ENCODE peak calls at places on chromosomes 16 and 17, in six cellular contexts. Y is activated CD8-positive, alpha-beta T cell treated with anti-CD3 and anti-CD28 coated beads, Interleukin-2, amount 10 ng/mL, durations not matched to agents 7 days and 5 days; Z is activated CD4-positive, alpha-beta T cell treated with anti-CD3 and anti-CD28 coated beads for 36 hours; U is sciatic nerve; V is Right ventricle myocardium superior; Q is activated CD8-positive, alpha-beta memory T cell treated with anti-CD3 and anti-CD28 coated beads, Interleukin-2, amount 10 ng/mL, durations not matched to agents 7 days and 5 days. E is an unnamed sample.

GRCh38 chr17:50170662-50171370 is 5.0 kb downstream of the SGCA start:
- ATAC-seq in Y (peak), Z (peak), U (no peak), V (peak), Q (peak), E (no peak)

GRCh38 chr16:68335175-68335574 is 24.4 kb downstream of the PRMT7 start:
- ATAC-seq in Y (no peak), Z (no peak), U (peak), V (no peak), Q (no peak), E (peak)

GRCh38 chr16:12436201-12436657 is 367.5 kb downstream of the CPPED1 start:
- ATAC-seq in Y (no peak), Z (no peak), U (no peak), V (no peak), Q (no peak), E (no peak)

GRCh38 chr17:56167491-56167890 is 14.2 kb downstream of the ANKFN1 start:
- ATAC-seq in Y (no peak), Z (no peak), U (no peak), V (no peak), Q (no peak), E (no peak)

GRCh38 chr17:773467-774319 is 8.4 kb downstream of the GLOD4 start:
- ATAC-seq in Y (no peak), Z (peak), U (no peak), V (no peak), Q (no peak), E (no peak)

GRCh38 chr16:1435921-1436697 is 5.2 kb downstream of the PERCC1 start:
- ATAC-seq in Y (no peak), Z (no peak), U (no peak), V (no peak), Q (no peak), E (no peak)

GRCh38 chr17:56909742-56910508 is 3.9 kb downstream of the TRIM25 start:
- ATAC-seq in Y (no peak), Z (no peak), U (peak), V (no peak), Q (no peak), E (peak)

GRCh38 chr17:73386561-73386960 is 74.8 kb upstream of the CDC42EP4 start:
- ATAC-seq in Y (no peak), Z (no peak), U (no peak), V (no peak), Q (no peak), E (no peak)

GRCh38 chr17:39679521-39680192 is 8.2 kb downstream of the PGAP3 start:
- ATAC-seq in Y (peak), Z (peak), U (no peak), V (peak), Q (peak), E (no peak)

GRCh38 chr16:70675851-70676513 is 9.9 kb downstream of the MTSS2 start:
- ATAC-seq in Y (no peak), Z (no peak), U (peak), V (peak), Q (no peak), E (no peak)

GRCh38 chr16:296806-297510 is 14.0 kb downstream of the PDIA2 start:
- ATAC-seq in Y (no peak), Z (no peak), U (peak), V (no peak), Q (no peak), E (no peak)

GRCh38 chr17:66348605-66349165 is 46.3 kb downstream of the PRKCA start:
- ATAC-seq in Y (no peak), Z (peak), U (no peak), V (peak), Q (peak), E (peak)

GRCh38 chr17:35875439-35876139 is 4.6 kb downstream of the CCL5 start:
- ATAC-seq in Y (no peak), Z (no peak), U (no peak), V (no peak), Q (peak), E (no peak)

GRCh38 chr17:51152766-51153209 is 571 bp upstream of the NME1 start:
- ATAC-seq in Y (no peak), Z (no peak), U (peak), V (peak), Q (no peak), E (peak)

GRCh38 chr16:12536412-12536746 is 267.3 kb downstream of the CPPED1 start:
- ATAC-seq in Y (no peak), Z (no peak), U (no peak), V (no peak), Q (no peak), E (no peak)

GRCh38 chr17:79019631-79020584 is 4.1 kb upstream of the C1QTNF1 start:
- ATAC-seq in Y (peak), Z (peak), U (peak), V (peak), Q (peak), E (peak)

GRCh38 chr17:44904001-44904984 is 5.0 kb upstream of the EFTUD2 start:
- ATAC-seq in Y (no peak), Z (no peak), U (no peak), V (no peak), Q (no peak), E (no peak)

GRCh38 chr16:82046941-82047340 is 11.9 kb downstream of the HSD17B2 start:
- ATAC-seq in Y (no peak), Z (no peak), U (no peak), V (no peak), Q (no peak), E (no peak)

GRCh38 chr16:35714665-35715064 is 2255.3 kb downstream of the TP53TG3F start:
- ATAC-seq in Y (no peak), Z (no peak), U (no peak), V (peak), Q (no peak), E (no peak)

GRCh38 chr17:79831367-79832210 is 7.7 kb downstream of the CBX4 start:
- ATAC-seq in Y (no peak), Z (no peak), U (peak), V (peak), Q (no peak), E (peak)

GRCh38 chr17:27247958-27248342 is 46.0 kb upstream of the WSB1 start:
- ATAC-seq in Y (no peak), Z (no peak), U (no peak), V (no peak), Q (no peak), E (no peak)

GRCh38 chr16:2841606-2842339 is 11.7 kb downstream of the ZG16B start:
- ATAC-seq in Y (no peak), Z (peak), U (peak), V (no peak), Q (no peak), E (no peak)

GRCh38 chr16:85728879-85729278 is 22.0 kb downstream of the C16orf74 start:
- ATAC-seq in Y (no peak), Z (no peak), U (no peak), V (no peak), Q (no peak), E (no peak)

GRCh38 chr16:13291934-13292333 is 390.5 kb downstream of the SHISA9 start:
- ATAC-seq in Y (no peak), Z (no peak), U (no peak), V (no peak), Q (no peak), E (no peak)

GRCh38 chr16:48393843-48394703 is 8.9 kb upstream of the SIAH1 start:
- ATAC-seq in Y (no peak), Z (peak), U (peak), V (peak), Q (no peak), E (peak)

GRCh38 chr16:66399031-66399430 is 28.1 kb upstream of the BEAN1 start:
- ATAC-seq in Y (no peak), Z (no peak), U (peak), V (peak), Q (no peak), E (no peak)

GRCh38 chr16:69830534-69831211 is 68.5 kb downstream of the WWP2 start:
- ATAC-seq in Y (no peak), Z (no peak), U (no peak), V (no peak), Q (no peak), E (no peak)

GRCh38 chr16:80347900-80348299 is 192.9 kb upstream of the DYNLRB2 start:
- ATAC-seq in Y (no peak), Z (no peak), U (peak), V (peak), Q (no peak), E (no peak)

GRCh38 chr17:31374083-31374447 is 17.4 kb upstream of the RAB11FIP4 start:
- ATAC-seq in Y (no peak), Z (no peak), U (no peak), V (peak), Q (no peak), E (no peak)

E was measured in gastroesophageal sphincter.